ENCODE peak calls at places on chromosomes 12 and 14, in ten cellular contexts. J is head of caudate nucleus; C is HFF-Myc; Y is EL; N is heart right ventricle; B is body of pancreas; V is NCI-H524 treated with DMSO at 0.1 percent for 48 hours; H is activated CD4-positive, alpha-beta T cell treated with anti-CD3 and anti-CD28 coated beads for 48 hours; G is M059J; T is mesothelial cell of epicardium. Q is an unnamed sample.

GRCh38 chr12:5236022-5236421 is 192.3 kb downstream of the KCNA5 start:
- DNase-seq in V (no peak), T (no peak), Y (no peak), B (no peak), H (no peak), G (no peak), J (no peak), C (no peak), N (no peak), Q (no peak)

GRCh38 chr14:71800878-71801277 is 131.4 kb upstream of the RGS6 start:
- DNase-seq in G (no peak), C (no peak), J (no peak), T (no peak), B (no peak), H (no peak), Y (no peak), V (no peak), N (no peak), Q (no peak)

GRCh38 chr14:21711360-21711961 is 37.8 kb upstream of the OR4E1 start:
- DNase-seq in B (peak; percentile 12), C (peak; percentile 11), T (no peak), G (peak; percentile 12), V (no peak), Y (peak; percentile 48), J (peak; percentile 50), H (peak; percentile 27), N (no peak), Q (no peak)

GRCh38 chr12:6925543-6926279 is 2.0 kb upstream of the ATN1 start:
- DNase-seq in V (no peak), T (no peak), H (no peak), B (peak; percentile 82), G (peak; percentile 97), J (peak; percentile 61), N (peak; percentile 71), Y (peak; percentile 91), C (peak; percentile 87), Q (no peak)

GRCh38 chr12:93990832-93991748 is 157.3 kb upstream of the PLXNC1 start:
- DNase-seq in T (peak; percentile 45), G (peak; percentile 76), N (peak; percentile 41), H (no peak), C (no peak), B (peak; percentile 27), J (peak; percentile 78), Y (peak; percentile 68), V (no peak), Q (no peak)

GRCh38 chr12:6178981-6179761 is 21.0 kb upstream of the CD9 start:
- DNase-seq in G (peak; percentile 72), J (no peak), C (no peak), T (no peak), B (no peak), H (no peak), Y (peak; percentile 68), V (no peak), N (no peak), Q (no peak)

GRCh38 chr12:25074954-25075353 is 120.0 kb downstream of the DNAI7 start:
- DNase-seq in B (no peak), Y (no peak), C (no peak), T (no peak), N (no peak), H (no peak), G (no peak), J (no peak), V (no peak), Q (no peak)

GRCh38 chr12:67593041-67593870 is 55.3 kb upstream of the DYRK2 start:
- DNase-seq in Y (peak; percentile 40), N (no peak), G (peak; percentile 83), T (peak; percentile 60), V (no peak), B (peak; percentile 83), H (no peak), J (no peak), C (no peak), Q (no peak)

GRCh38 chr12:54134850-54135249 is 53.9 kb downstream of the SMUG1 start:
- DNase-seq in V (no peak), T (no peak), J (no peak), G (no peak), B (no peak), H (no peak), N (no peak), C (no peak), Y (no peak), Q (no peak)

Q was measured in GM12878.